ENCODE peak calls at places on chromosomes 7 and 10, in nine cellular contexts. B, P, Y, L, X, D, S, Q and K are unnamed samples.

GRCh38 chr10:73627300-73627699 is 14.0 kb downstream of the MYOZ1 start:
- DNase-seq in P (no peak), Q (no peak), L (no peak), X (no peak), S (no peak), Y (no peak), D (no peak), B (no peak), K (no peak)

GRCh38 chr10:77835669-77836086 is 90.9 kb downstream of the DLG5 start:
- DNase-seq in D (no peak), Y (no peak), X (no peak), P (no peak), B (no peak), Q (no peak), L (no peak), S (no peak), K (no peak)

GRCh38 chr7:101911011-101911799 is 93.8 kb downstream of the CUX1 start:
- DNase-seq in D (peak; percentile 50), L (no peak), X (no peak), Q (no peak), Y (no peak), P (no peak), S (no peak), B (no peak), K (no peak)

GRCh38 chr10:31263903-31264302 is 55.1 kb upstream of the ZEB1 start:
- DNase-seq in S (no peak), B (no peak), Q (no peak), Y (no peak), X (no peak), L (no peak), D (no peak), P (no peak), K (no peak)

GRCh38 chr10:80471715-80472233 is 17.7 kb downstream of the TSPAN14 start:
- DNase-seq in S (no peak), Y (no peak), P (no peak), X (no peak), B (peak; percentile 97), Q (no peak), L (no peak), D (no peak), K (no peak)

GRCh38 chr7:38211940-38212339 is 33.9 kb downstream of the STARD3NL start:
- DNase-seq in B (no peak), S (no peak), Q (no peak), X (peak; percentile 21), D (no peak), P (no peak), Y (no peak), L (no peak), K (no peak)

GRCh38 chr7:82444220-82445049 is 858 bp upstream of the CACNA2D1 start:
- DNase-seq in Q (no peak), X (no peak), B (no peak), L (peak; percentile 48), D (no peak), Y (no peak), S (peak; percentile 80), P (no peak), K (peak; percentile 86)

GRCh38 chr10:131841669-131842139 is 59.1 kb upstream of the PPP2R2D start:
- DNase-seq in Y (no peak), X (peak; percentile 15), L (no peak), P (no peak), D (no peak), S (no peak), Q (no peak), B (no peak), K (no peak)

GRCh38 chr10:5681930-5682329 is 2.7 kb upstream of the TASOR2 start:
- DNase-seq in S (no peak), X (no peak), Q (no peak), Y (no peak), D (no peak), L (no peak), B (no peak), P (no peak), K (no peak)

GRCh38 chr10:97633921-97634320 is 621 bp upstream of the MORN4 start:
- DNase-seq in D (no peak), B (no peak), S (no peak), L (no peak), Q (no peak), X (no peak), Y (peak; percentile 7), P (peak; percentile 14), K (no peak)

GRCh38 chr10:128263891-128264688 is 137.9 kb upstream of the MKI67 start:
- DNase-seq in Q (peak; percentile 9), D (peak; percentile 50), X (peak; percentile 41), Y (peak; percentile 1), P (peak; percentile 10), B (peak; percentile 25), S (peak; percentile 57), L (peak; percentile 54), K (peak; percentile 30)

GRCh38 chr7:158979635-158980351 is 123.4 kb downstream of the DYNC2I1 start:
- DNase-seq in X (no peak), B (no peak), Q (no peak), Y (no peak), P (no peak), D (no peak), L (no peak), S (no peak), K (no peak)

GRCh38 chr10:29861811-29862505 is 197.4 kb downstream of the JCAD start:
- DNase-seq in D (peak; percentile 89), Y (peak; percentile 68), B (no peak), X (no peak), S (no peak), L (no peak), Q (no peak), P (no peak), K (no peak)

GRCh38 chr7:28103984-28104628 is 76.5 kb downstream of the JAZF1 start:
- DNase-seq in S (no peak), P (no peak), B (peak; percentile 4), X (no peak), Y (no peak), D (no peak), Q (no peak), L (peak; percentile 36), K (no peak)

GRCh38 chr7:91140982-91141381 is 123.3 kb upstream of the FZD1 start:
- DNase-seq in P (no peak), L (no peak), S (no peak), X (peak; percentile 37), Y (no peak), Q (no peak), B (no peak), D (no peak), K (no peak)

GRCh38 chr7:23713285-23714235 is 3.5 kb downstream of the STK31 start:
- DNase-seq in D (peak; percentile 41), P (no peak), S (no peak), B (peak; percentile 76), X (no peak), L (no peak), Y (peak; percentile 66), Q (no peak), K (no peak)

GRCh38 chr7:5567810-5568209 is 144.2 kb upstream of the TNRC18 start:
- DNase-seq in Y (no peak), S (no peak), X (no peak), Q (no peak), L (no peak), B (no peak), D (no peak), P (peak; percentile 36), K (no peak)

GRCh38 chr7:17848516-17848915 is 91.8 kb downstream of the SNX13 start:
- DNase-seq in D (no peak), Y (no peak), S (no peak), B (no peak), L (no peak), P (no peak), Q (no peak), X (no peak), K (no peak)